ENCODE peak calls at places on chromosomes 1 and 21, in eight cellular contexts. Y is right lobe of liver, U is uterus, C is stomach, H is heart left ventricle, S is A549, A is gastrocnemius medialis, R is sigmoid colon. W is an unnamed sample.

GRCh38 chr21:15841856-15842564 is 112.2 kb downstream of the USP25 start:
- DNase-seq in U (no peak), A (no peak), R (no peak), H (no peak), C (no peak), S (no peak), Y (no peak), W (no peak)

GRCh38 chr1:50878434-50878833 is 81.6 kb downstream of the FAF1 start:
- DNase-seq in Y (no peak), U (no peak), H (no peak), S (no peak), C (no peak), R (no peak), A (no peak), W (no peak)

GRCh38 chr1:232142403-232143314 is 487.3 kb downstream of the SIPA1L2 start:
- DNase-seq in Y (no peak), C (no peak), A (peak; percentile 16), S (peak; percentile 31), H (peak; percentile 40), R (peak; percentile 92), U (peak; percentile 19), W (no peak)

GRCh38 chr1:11804666-11805453 is 904 bp downstream of the MTHFR start:
- DNase-seq in S (no peak), H (peak; percentile 78), U (peak; percentile 77), A (peak; percentile 51), C (peak; percentile 66), Y (peak; percentile 52), R (peak; percentile 85), W (no peak)

GRCh38 chr1:168806955-168807354 is 77.9 kb upstream of the DPT start:
- DNase-seq in S (no peak), R (no peak), A (no peak), C (no peak), H (no peak), U (no peak), Y (no peak), W (no peak)

GRCh38 chr1:13682443-13682842 is 17.5 kb upstream of the PRDM2 start:
- DNase-seq in C (no peak), U (no peak), A (no peak), Y (no peak), S (no peak), R (no peak), H (no peak), W (no peak)

GRCh38 chr1:42966688-42967609 is 8.3 kb upstream of the SLC2A1 start:
- DNase-seq in H (no peak), C (peak; percentile 72), A (no peak), U (no peak), S (peak; percentile 88), R (no peak), Y (no peak), W (peak; percentile 58)

GRCh38 chr1:244699741-244700140 is 46.8 kb downstream of the DESI2 start:
- DNase-seq in Y (no peak), H (no peak), C (no peak), A (no peak), S (no peak), R (no peak), U (no peak), W (no peak)

DNA sequence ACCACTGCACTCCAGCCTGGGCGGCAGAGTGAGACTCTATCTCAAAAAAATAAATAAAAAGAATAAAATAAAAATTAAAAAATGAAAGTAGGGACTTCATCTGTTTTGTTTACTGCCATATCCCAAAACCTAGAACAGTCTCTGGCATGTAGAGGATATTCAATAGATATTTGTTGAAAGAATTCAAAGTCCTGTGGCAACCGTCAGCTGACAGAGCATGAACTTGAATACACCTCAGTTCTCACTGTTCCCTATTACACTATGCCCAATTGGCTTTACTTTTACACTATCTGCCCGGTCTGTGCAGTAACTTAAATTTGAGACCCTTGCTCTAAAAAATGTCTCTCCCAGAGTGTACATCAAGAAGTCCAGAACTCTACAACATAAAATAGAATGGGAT is 46.2 kb downstream of the PRDX6 start:
- DNase-seq in U (no peak), C (no peak), R (no peak), H (no peak), Y (no peak), A (no peak), S (no peak), W (no peak)
- H3K4me3 ChIP-seq in U (no peak overlapping the region), C (no peak overlapping the region), R (no peak overlapping the region), H (no peak overlapping the region), Y (no peak overlapping the region), A (no peak overlapping the region), S (no peak overlapping the region), W (no peak overlapping the region)

GRCh38 chr1:226108935-226109828 is 46.7 kb downstream of the H3-3A start:
- DNase-seq in R (peak; percentile 74), A (no peak), S (no peak), C (peak; percentile 33), U (peak; percentile 34), H (peak; percentile 69), Y (peak; percentile 47), W (peak; percentile 38)

GRCh38 chr1:226111109-226111864 is 48.8 kb downstream of the H3-3A start:
- DNase-seq in S (no peak), H (peak; percentile 47), A (no peak), U (no peak), Y (no peak), C (no peak), R (no peak), W (no peak)

GRCh38 chr1:226111865-226112395 is 49.4 kb downstream of the H3-3A start:
- DNase-seq in R (no peak), U (no peak), A (no peak), S (no peak), Y (no peak), C (no peak), H (no peak), W (no peak)

GRCh38 chr1:226109829-226110248 is 47.3 kb downstream of the H3-3A start:
- DNase-seq in A (peak; percentile 79), Y (peak; percentile 93), U (peak; percentile 85), C (peak; percentile 88), R (peak; percentile 94), S (peak; percentile 96), H (peak; percentile 94), W (peak; percentile 98)

DNA sequence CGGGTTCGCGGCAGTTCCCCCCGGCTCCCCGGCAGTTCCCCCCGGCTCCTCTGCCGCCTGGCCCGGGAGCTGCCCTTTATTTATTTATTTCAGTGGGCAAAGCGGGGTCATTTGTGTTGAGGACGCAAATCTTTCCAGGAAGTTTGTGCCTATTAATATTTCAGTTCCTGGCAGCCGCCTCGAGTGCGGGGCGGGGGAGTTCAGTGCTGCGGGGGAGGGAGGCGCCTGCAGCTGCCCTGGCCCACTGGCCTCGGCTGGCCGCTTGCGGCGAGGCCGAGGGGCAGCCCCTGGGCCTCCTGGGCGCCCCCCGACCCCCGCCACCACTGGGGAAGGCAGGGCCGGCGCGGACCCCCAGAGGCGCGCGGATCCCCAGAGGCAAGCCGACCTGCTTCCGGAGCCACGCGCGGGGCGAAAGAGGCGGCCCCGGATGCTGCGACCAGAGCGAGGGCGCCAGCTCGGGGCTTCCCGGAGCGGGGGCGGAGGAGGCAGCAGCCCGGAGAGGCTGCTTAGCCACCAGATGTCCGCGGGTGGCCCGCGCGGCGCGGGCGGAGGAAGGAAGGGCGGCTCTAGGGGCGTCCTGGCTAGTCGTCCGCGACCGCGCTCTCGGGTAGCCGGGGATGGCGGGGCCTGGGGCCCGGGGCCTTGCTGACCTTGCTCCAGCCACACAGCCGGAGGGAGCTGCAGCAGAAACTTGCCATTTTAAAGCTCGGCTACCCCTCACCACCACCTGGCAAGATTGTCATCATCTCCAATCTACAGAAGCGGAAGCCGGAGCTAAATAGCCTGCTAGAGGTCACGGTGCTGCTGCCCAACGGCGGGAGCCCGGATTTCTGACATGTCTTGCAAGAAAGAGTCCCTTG is 48.0 kb downstream of the H3-3A start:
- DNase-seq in U (peak; percentile 71), A (peak; percentile 38), Y (peak; percentile 81), H (peak; percentile 89), S (peak; percentile 58), R (peak; percentile 78), C (peak; percentile 76), W (peak; percentile 92)
- TF ChIP-seq POLR2A in U (no peak), A (no peak), Y (peak; percentile 62), H (peak; percentile 74), S (no peak), R (no peak), C (peak; percentile 11), W (no peak)

GRCh38 chr1:234107416-234108021 is 203.0 kb downstream of the SLC35F3 start:
- DNase-seq in S (peak; percentile 22), R (no peak), U (no peak), A (no peak), H (no peak), Y (no peak), C (no peak), W (no peak)

GRCh38 chr1:234108921-234109320 is 204.4 kb downstream of the SLC35F3 start:
- DNase-seq in A (no peak), H (no peak), S (peak; percentile 61), U (no peak), R (no peak), C (no peak), Y (no peak), W (no peak)

GRCh38 chr1:234109840-234110239 is 205.4 kb downstream of the SLC35F3 start:
- DNase-seq in H (no peak), S (no peak), R (no peak), U (no peak), Y (no peak), C (no peak), A (no peak), W (no peak)

GRCh38 chr1:234114648-234115307 is 210.3 kb downstream of the SLC35F3 start:
- DNase-seq in C (no peak), Y (no peak), U (peak; percentile 28), A (no peak), S (peak; percentile 52), H (no peak), R (no peak), W (peak; percentile 28)

GRCh38 chr1:234111458-234112142 is 207.1 kb downstream of the SLC35F3 start:
- DNase-seq in A (no peak), R (no peak), H (no peak), Y (peak; percentile 48), S (peak; percentile 75), U (no peak), C (no peak), W (no peak)
- TF ChIP-seq CTCF in A (no peak), R (no peak), H (peak; percentile 12), Y (peak; percentile 16), S (peak; percentile 62), U (no peak), C (no peak), W (no peak)

GRCh38 chr1:107914144-107914543 is 50.8 kb downstream of the VAV3 start:
- DNase-seq in Y (no peak), S (no peak), A (no peak), R (no peak), H (no peak), U (no peak), C (peak; percentile 50), W (no peak)

GRCh38 chr1:107920999-107921398 is 44.0 kb downstream of the VAV3 start:
- DNase-seq in H (no peak), Y (no peak), S (no peak), R (no peak), C (no peak), A (no peak), U (no peak), W (no peak)

GRCh38 chr1:107925565-107925964 is 39.4 kb downstream of the VAV3 start:
- DNase-seq in C (no peak), S (no peak), R (no peak), H (no peak), A (no peak), Y (no peak), U (no peak), W (no peak)

GRCh38 chr1:107920578-107920977 is 44.4 kb downstream of the VAV3 start:
- DNase-seq in S (no peak), C (no peak), U (no peak), H (no peak), Y (no peak), R (no peak), A (no peak), W (no peak)

DNA sequence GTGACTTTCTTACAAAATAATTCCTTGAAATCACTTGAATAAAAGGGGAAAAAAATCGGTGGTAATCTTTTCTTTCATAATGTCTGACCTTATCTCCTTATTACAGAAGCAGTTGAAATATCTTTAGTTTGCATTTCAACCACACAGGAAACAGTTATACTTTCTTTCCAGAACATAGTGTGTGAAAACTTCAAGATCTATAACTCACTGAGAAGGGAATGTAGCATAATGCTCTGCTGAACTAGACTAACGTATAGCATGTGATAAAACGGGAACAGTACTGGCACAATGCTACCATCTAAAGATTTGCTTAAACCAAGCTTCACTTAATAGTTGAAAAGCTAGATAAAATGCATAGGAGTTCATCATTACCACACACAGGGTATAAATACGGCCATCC is 45.0 kb downstream of the VAV3 start:
- DNase-seq in A (no peak), U (no peak), Y (no peak), H (no peak), C (no peak), R (no peak), S (no peak), W (no peak)
- H3K4me3 ChIP-seq in A (no peak overlapping the region), U (no peak overlapping the region), Y (no peak overlapping the region), H (no peak overlapping the region), C (no peak overlapping the region), R (no peak overlapping the region), S (no peak overlapping the region), W (no peak overlapping the region)

W was measured in lower leg skin.